ENCODE peak calls at places on chromosome 21, in eight cellular contexts. X is fibroblast of lung; R is stomach; Q is CD4-positive, CD25-positive, alpha-beta regulatory T cell; L is AG04450; I is mucosa of descending colon; U is CD8-positive, alpha-beta memory T cell; H is aorta. J is an unnamed sample.
A peak's percentile ranks its signal among the peaks of the same experiment; 100 is the strongest.

GRCh38 chr21:43262427-43262826 is 93.6 kb downstream of the CRYAA start:
- DNase-seq in X (peak; percentile 15), Q (no peak), U (no peak), L (no peak), I (peak; percentile 59), R (no peak), H (peak; percentile 37), J (no peak)

GRCh38 chr21:37483776-37484175 is 117.2 kb downstream of the DYRK1A start:
- DNase-seq in X (no peak), H (no peak), L (no peak), Q (no peak), R (no peak), U (no peak), I (no peak), J (no peak)

GRCh38 chr21:16196521-16197208 is 466.9 kb downstream of the USP25 start:
- DNase-seq in Q (no peak), R (no peak), X (peak; percentile 36), L (no peak), I (no peak), U (no peak), H (no peak), J (no peak)

GRCh38 chr21:43266534-43266933 is 97.7 kb downstream of the CRYAA start:
- DNase-seq in X (peak; percentile 8), R (no peak), U (no peak), L (no peak), I (no peak), H (peak; percentile 29), Q (no peak), J (no peak)

GRCh38 chr21:33339135-33339534 is 14.4 kb downstream of the IFNAR1 start:
- DNase-seq in I (no peak), Q (no peak), H (no peak), X (no peak), R (no peak), U (no peak), L (no peak), J (no peak)

GRCh38 chr21:42578034-42578433 is 64.4 kb downstream of the SLC37A1 start:
- DNase-seq in U (no peak), X (no peak), I (no peak), H (peak; percentile 9), R (no peak), L (no peak), Q (no peak), J (no peak)

GRCh38 chr21:23223882-23224281 is 2225.7 kb downstream of the NCAM2 start:
- DNase-seq in Q (no peak), L (no peak), X (no peak), U (no peak), I (no peak), H (no peak), R (no peak), J (no peak)

GRCh38 chr21:28018741-28019669 is 973.7 kb downstream of the LTN1 start:
- DNase-seq in L (no peak), X (peak; percentile 13), R (no peak), H (no peak), U (no peak), Q (no peak), I (no peak), J (no peak)

GRCh38 chr21:29323189-29323588 is 24.5 kb downstream of the BACH1 start:
- DNase-seq in H (no peak), Q (no peak), L (no peak), R (no peak), X (no peak), U (no peak), I (no peak), J (no peak)

GRCh38 chr21:25872271-25872670 is 137.5 kb downstream of the GABPA start:
- DNase-seq in H (no peak), L (no peak), Q (no peak), R (no peak), U (no peak), I (no peak), X (no peak), J (no peak)

GRCh38 chr21:36491191-36491916 is 11.4 kb upstream of the CLDN14 start:
- DNase-seq in H (no peak), X (no peak), Q (no peak), U (no peak), I (no peak), L (no peak), R (no peak), J (no peak)

GRCh38 chr21:27425172-27425571 is 458.3 kb upstream of the ADAMTS5 start:
- DNase-seq in Q (no peak), U (no peak), X (no peak), I (no peak), H (no peak), R (no peak), L (no peak), J (no peak)

GRCh38 chr21:31710586-31710985 is 21.3 kb downstream of the SCAF4 start:
- DNase-seq in Q (no peak), H (no peak), R (no peak), U (no peak), X (peak; percentile 57), L (peak; percentile 45), I (no peak), J (no peak)

GRCh38 chr21:36150192-36150711 is 6.4 kb upstream of the DOP1B start:
- DNase-seq in I (no peak), R (no peak), U (no peak), L (no peak), X (peak; percentile 58), Q (no peak), H (peak; percentile 79), J (no peak)

GRCh38 chr21:33024278-33025103 is 1.2 kb upstream of the OLIG2 start:
- DNase-seq in H (no peak), L (no peak), I (no peak), Q (no peak), U (no peak), X (no peak), R (no peak), J (no peak)

GRCh38 chr21:43699933-43700599 is 18.9 kb upstream of the PDXK start:
- DNase-seq in Q (no peak), L (no peak), U (no peak), I (peak; percentile 33), R (no peak), X (no peak), H (no peak), J (no peak)

GRCh38 chr21:43206231-43207042 is 37.6 kb downstream of the CRYAA start:
- DNase-seq in U (no peak), X (no peak), Q (no peak), H (no peak), R (no peak), L (no peak), I (peak; percentile 19), J (no peak)

GRCh38 chr21:38661296-38662223 is 144.2 kb upstream of the ETS2 start:
- DNase-seq in H (peak; percentile 69), X (peak; percentile 80), Q (no peak), U (no peak), R (no peak), I (peak; percentile 52), L (peak; percentile 26), J (no peak)

GRCh38 chr21:38659936-38660332 is 145.8 kb upstream of the ETS2 start:
- DNase-seq in L (no peak), I (no peak), H (no peak), U (no peak), R (no peak), Q (no peak), X (no peak), J (no peak)

GRCh38 chr21:38663282-38663681 is 142.4 kb upstream of the ETS2 start:
- DNase-seq in H (no peak), I (no peak), Q (no peak), U (no peak), L (no peak), R (no peak), X (no peak), J (no peak)

GRCh38 chr21:38662224-38662568 is 143.5 kb upstream of the ETS2 start:
- DNase-seq in R (no peak), X (no peak), H (no peak), Q (no peak), U (no peak), I (no peak), L (no peak), J (no peak)

DNA sequence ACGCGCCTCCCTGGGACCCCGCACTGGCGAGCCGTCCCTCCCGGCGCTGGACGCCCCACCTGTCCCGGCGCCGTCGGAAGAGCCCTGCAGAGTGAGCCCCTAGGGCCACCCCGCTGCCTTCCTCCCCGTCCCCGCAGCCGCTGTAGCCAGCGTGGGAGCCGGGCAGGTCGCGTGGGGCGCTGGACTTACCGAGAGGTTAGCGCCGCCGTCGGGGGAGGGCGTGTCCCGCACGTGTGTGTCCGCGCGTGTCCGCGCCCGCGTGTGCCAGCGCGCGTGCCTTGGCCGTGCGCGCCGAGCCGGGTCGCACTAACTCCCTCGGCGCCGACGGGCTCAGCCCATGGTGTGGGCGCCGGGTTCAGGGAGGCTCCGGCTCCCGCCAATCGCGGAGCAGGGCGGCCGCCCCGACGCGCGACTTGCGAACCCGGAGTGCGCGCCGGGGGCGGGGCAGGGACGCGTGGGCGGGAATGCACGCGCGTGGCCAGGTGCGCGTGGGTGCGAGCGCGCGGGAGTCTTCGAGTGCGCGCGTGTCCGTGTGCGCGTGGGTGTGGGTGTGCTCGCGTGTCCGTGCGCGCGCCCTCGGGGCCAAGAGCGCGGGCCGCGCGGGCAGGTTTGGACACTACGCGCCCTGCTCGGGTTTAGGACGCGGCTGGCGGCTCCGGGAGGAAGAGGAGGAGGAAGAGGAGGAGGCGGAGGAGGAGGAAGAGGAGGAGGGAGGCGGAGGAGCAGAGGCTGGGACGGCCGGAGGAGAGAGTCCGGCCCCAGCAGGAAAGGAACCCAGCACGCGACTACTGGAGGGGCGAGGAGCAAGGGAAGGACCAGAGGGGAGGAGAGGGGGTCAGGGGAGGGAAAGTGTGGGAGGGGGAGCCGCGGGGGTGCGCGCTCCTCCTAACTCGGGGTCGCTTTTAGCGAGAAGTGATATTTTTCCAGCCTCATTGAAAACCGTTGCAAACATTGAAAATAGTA is 145.1 kb upstream of the ETS2 start:
- DNase-seq in L (no peak), I (peak; percentile 54), Q (no peak), R (no peak), H (peak; percentile 75), X (no peak), U (no peak), J (no peak)
- H3K4me3 ChIP-seq in L (peak overlapping the region; percentile 29), I (no peak overlapping the region), Q (no peak overlapping the region), R (peak overlapping the region; percentile 60), H (peak overlapping the region; percentile 60), X (peak overlapping the region; percentile 17), U (no peak overlapping the region), J (peak overlapping the region; percentile 24)

GRCh38 chr21:14617836-14618235 is 71.7 kb upstream of the SAMSN1 start:
- DNase-seq in X (no peak), U (no peak), H (no peak), I (no peak), R (no peak), L (no peak), Q (no peak), J (no peak)
- H3K4me3 ChIP-seq in X (no peak overlapping the region), U (no peak overlapping the region), H (no peak overlapping the region), I (no peak overlapping the region), R (no peak overlapping the region), L (no peak overlapping the region), Q (no peak overlapping the region), J (no peak overlapping the region)

GRCh38 chr21:38506606-38507331 is 8.5 kb upstream of the ERG start:
- DNase-seq in Q (no peak), X (no peak), H (no peak), R (no peak), U (no peak), I (peak; percentile 76), L (no peak), J (no peak)
- H3K4me3 ChIP-seq in Q (no peak overlapping the region), X (no peak overlapping the region), H (peak overlapping the region; percentile 43), R (no peak overlapping the region), U (no peak overlapping the region), I (no peak overlapping the region), L (no peak overlapping the region), J (no peak overlapping the region)

DNA sequence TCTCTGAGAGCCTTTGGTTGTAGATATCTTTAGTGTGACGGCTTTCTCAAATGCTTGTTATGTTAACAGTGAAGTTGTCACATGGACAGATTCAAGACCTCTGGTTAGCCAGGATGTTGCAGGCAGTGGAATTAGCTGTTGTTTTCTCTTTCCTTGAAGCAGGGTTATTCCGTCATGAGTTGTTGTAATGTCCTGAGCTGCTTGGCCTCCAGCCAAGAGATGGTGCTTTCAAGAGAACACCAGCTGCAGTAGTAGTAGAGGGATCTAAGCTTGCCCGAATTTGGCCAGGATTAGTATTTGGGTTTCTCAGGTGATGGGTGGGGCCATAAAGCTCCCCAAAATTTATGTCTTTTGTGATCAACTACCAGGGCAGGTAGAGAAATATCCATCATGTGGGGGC is 13.4 kb downstream of the KCNE1 start:
- DNase-seq in X (peak; percentile 62), Q (no peak), R (no peak), I (no peak), H (no peak), L (no peak), U (no peak), J (no peak)
- H3K4me3 ChIP-seq in X (no peak overlapping the region), Q (no peak overlapping the region), R (no peak overlapping the region), I (no peak overlapping the region), H (no peak overlapping the region), L (no peak overlapping the region), U (no peak overlapping the region), J (no peak overlapping the region)

J was measured in kidney epithelial cell.